ENCODE peak calls at places on chromosomes 6 and 20, in ten cellular contexts. R is cardiac muscle cell, I is HCT116, V is MM.1S, U is GM23338, C is psoas muscle, T is WERI-Rb-1, K is heart left ventricle, Y is PC-9, F is esophagus squamous epithelium. B is an unnamed sample.

GRCh38 chr6:37021356-37022129 is 16.1 kb downstream of the FGD2 start:
- DNase-seq in I (no peak), F (no peak), Y (peak), C (no peak), U (peak), V (peak), T (peak), R (peak), K (no peak), B (peak)

GRCh38 chr6:139764498-139764986 is 390.1 kb upstream of the CITED2 start:
- DNase-seq in C (peak), F (no peak), V (peak), K (peak), I (peak), R (peak), Y (peak), U (no peak), T (no peak), B (no peak)

GRCh38 chr6:121837545-121838229 is 402.2 kb downstream of the GJA1 start:
- DNase-seq in F (no peak), V (no peak), K (no peak), Y (no peak), U (no peak), R (no peak), T (no peak), C (no peak), I (no peak), B (no peak)

GRCh38 chr20:46767127-46767761 is 57.8 kb downstream of the SLC2A10 start:
- DNase-seq in R (peak), C (no peak), K (no peak), T (peak), I (peak), Y (peak), F (no peak), V (peak), U (peak), B (peak)

GRCh38 chr20:32352101-32352720 is 5.9 kb upstream of the ASXL1 start:
- DNase-seq in U (no peak), V (no peak), I (no peak), Y (no peak), R (no peak), C (no peak), T (no peak), K (no peak), F (no peak), B (no peak)

GRCh38 chr6:37558158-37558557 is 58.5 kb upstream of the CCDC167 start:
- DNase-seq in K (no peak), I (no peak), F (no peak), Y (no peak), V (no peak), T (no peak), U (no peak), R (no peak), C (no peak), B (no peak)

GRCh38 chr6:36769161-36769675 is 70.0 kb downstream of the CPNE5 start:
- DNase-seq in Y (peak), T (no peak), C (peak), R (peak), U (no peak), V (no peak), F (no peak), K (peak), I (no peak), B (no peak)

GRCh38 chr20:52127309-52127708 is 64.3 kb downstream of the ZFP64 start:
- DNase-seq in V (no peak), K (no peak), F (no peak), Y (no peak), R (no peak), I (no peak), C (no peak), U (no peak), T (no peak), B (no peak)

GRCh38 chr6:167678102-167679101 is 148.3 kb upstream of the AFDN start:
- DNase-seq in K (peak), Y (no peak), R (peak), U (peak), C (peak), T (peak), F (no peak), I (no peak), V (no peak), B (peak)

GRCh38 chr20:4170621-4171537 is 155.5 kb upstream of the RNF24 start:
- DNase-seq in Y (no peak), V (no peak), T (no peak), U (no peak), C (no peak), F (no peak), K (no peak), I (no peak), R (no peak), B (no peak)

GRCh38 chr6:2687456-2687855 is 63.3 kb downstream of the MYLK4 start:
- DNase-seq in T (no peak), I (no peak), K (no peak), R (no peak), Y (no peak), V (no peak), F (no peak), C (no peak), U (no peak), B (no peak)
- H3K27ac ChIP-seq in T (no peak), I (no peak), K (no peak), R (no peak), Y (no peak), V (no peak), F (no peak), C (peak), U (no peak), B (no peak)

DNA sequence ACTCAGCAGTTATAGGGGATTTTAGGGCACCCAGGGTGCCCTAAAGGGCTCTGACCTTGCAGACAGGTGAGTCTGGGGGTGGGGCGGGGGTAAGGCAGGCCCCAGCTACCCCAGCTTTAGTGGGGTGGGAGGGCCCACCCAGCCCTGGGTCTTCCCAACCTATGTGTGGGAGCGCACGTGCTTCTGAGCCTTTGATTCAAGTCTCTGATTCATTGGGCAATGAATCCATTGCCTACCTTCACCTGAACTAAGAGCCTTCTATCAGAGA is 935 bp downstream of the SERPINB1 start:
- DNase-seq in R (no peak), V (no peak), T (no peak), U (no peak), I (no peak), Y (no peak), C (no peak), F (no peak), K (no peak), B (no peak)
- H3K27ac ChIP-seq in R (peak), V (no peak), T (peak), U (peak), I (peak), Y (peak), C (peak), F (peak), K (peak), B (no peak)

GRCh38 chr6:116458264-116458663 is 2.9 kb upstream of the CALHM6 start:
- DNase-seq in I (no peak), U (no peak), K (no peak), R (no peak), Y (no peak), V (no peak), F (no peak), T (no peak), C (no peak), B (no peak)

GRCh38 chr6:116459927-116460326 is 1.2 kb upstream of the CALHM6 start:
- DNase-seq in K (no peak), T (no peak), U (no peak), I (no peak), R (no peak), F (no peak), V (no peak), C (no peak), Y (no peak), B (no peak)

GRCh38 chr6:116461563-116462507 is 660 bp downstream of the CALHM6 start:
- DNase-seq in F (no peak), K (peak), U (peak), I (no peak), C (peak), R (peak), V (peak), Y (peak), T (peak), B (peak)

GRCh38 chr6:116462516-116462915 is 1.3 kb downstream of the CALHM6 start:
- DNase-seq in F (no peak), V (peak), U (no peak), R (no peak), K (no peak), T (no peak), Y (no peak), C (no peak), I (no peak), B (no peak)

DNA sequence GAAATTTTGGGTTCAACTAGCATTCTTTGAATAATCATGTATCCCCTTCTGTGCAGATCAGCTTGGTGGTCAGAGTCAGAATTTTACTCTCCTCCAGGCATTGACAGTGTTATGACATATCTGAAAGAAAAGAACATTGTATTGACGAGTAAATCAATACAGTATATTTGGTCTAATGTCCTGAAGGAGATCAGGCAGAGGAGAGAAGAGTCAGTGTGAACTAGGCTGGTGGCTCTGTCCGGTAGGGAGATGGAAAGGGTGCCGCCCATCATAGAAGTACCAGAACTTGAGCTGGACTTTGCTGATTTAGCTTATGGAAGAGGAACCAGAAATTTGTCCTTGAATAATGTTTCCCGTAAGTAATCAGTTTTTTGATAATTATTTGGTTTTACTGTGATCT is at the start of gene CALHM6:
- DNase-seq in I (no peak), Y (no peak), C (no peak), U (no peak), V (no peak), T (no peak), R (no peak), K (no peak), F (no peak), B (no peak)
- H3K27ac ChIP-seq in I (no peak), Y (no peak), C (no peak), U (no peak), V (no peak), T (no peak), R (no peak), K (peak), F (no peak), B (no peak)

DNA sequence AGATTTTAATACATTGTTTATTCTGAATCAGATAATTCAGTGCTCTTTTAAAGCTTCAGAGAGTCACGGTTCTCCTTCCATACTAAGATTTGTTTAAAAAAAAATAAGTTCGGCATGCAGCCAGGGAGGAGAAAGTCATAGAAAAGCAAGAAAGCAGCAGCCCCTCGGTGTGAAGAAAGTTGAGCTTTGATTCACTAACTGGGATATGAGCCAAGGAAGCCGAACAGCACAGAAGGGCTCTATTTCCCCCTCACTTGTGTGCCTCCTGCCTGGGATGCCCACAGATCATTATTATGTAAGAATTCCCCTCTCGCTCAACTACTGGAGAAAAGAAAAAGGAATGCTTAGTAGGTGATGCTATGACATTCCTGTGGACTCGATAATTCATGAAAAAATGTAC is 69.3 kb upstream of the SYNJ2 start:
- DNase-seq in K (no peak), F (no peak), Y (no peak), R (no peak), V (no peak), I (no peak), U (peak), C (no peak), T (no peak), B (no peak)
- H3K27ac ChIP-seq in K (peak), F (no peak), Y (no peak), R (no peak), V (no peak), I (no peak), U (peak), C (no peak), T (no peak), B (no peak)

GRCh38 chr6:120005292-120005976 is 655.9 kb upstream of the MAN1A1 start:
- DNase-seq in V (no peak), K (no peak), T (no peak), F (no peak), R (no peak), U (peak), I (no peak), Y (peak), C (no peak), B (no peak)
- H3K27ac ChIP-seq in V (no peak), K (no peak), T (no peak), F (no peak), R (no peak), U (no peak), I (no peak), Y (no peak), C (no peak), B (no peak)

GRCh38 chr6:100618349-100618671 is 153.6 kb upstream of the SIM1 start:
- DNase-seq in T (no peak), Y (no peak), K (no peak), F (no peak), R (no peak), V (no peak), I (no peak), U (no peak), C (no peak), B (no peak)
- H3K27ac ChIP-seq in T (no peak), Y (no peak), K (peak), F (no peak), R (no peak), V (no peak), I (no peak), U (no peak), C (no peak), B (no peak)

DNA sequence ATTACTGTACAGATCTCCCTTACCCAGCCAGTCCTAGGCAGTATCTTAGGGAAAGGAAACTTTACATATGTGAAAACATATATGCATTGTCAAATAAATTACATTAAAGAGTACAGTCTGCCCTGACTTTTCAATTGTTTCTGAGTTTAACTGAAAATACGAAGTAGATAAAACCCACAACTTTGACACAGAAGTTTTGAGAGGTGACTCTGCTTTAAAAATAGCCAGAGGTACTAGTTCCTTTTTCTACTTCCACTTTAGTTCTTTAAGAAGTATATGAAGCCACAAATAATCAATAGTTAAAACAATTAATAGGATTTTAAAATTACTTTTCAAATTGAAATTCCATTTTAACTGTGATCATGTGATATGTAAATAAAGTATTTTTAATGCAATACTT is 62.9 kb downstream of the BMP5 start:
- DNase-seq in T (no peak), K (no peak), R (no peak), I (no peak), U (no peak), F (no peak), Y (no peak), V (peak), C (no peak), B (no peak)
- H3K27ac ChIP-seq in T (no peak), K (no peak), R (peak), I (no peak), U (no peak), F (no peak), Y (no peak), V (no peak), C (no peak), B (no peak)